ENCODE peak calls at places on chromosomes 12 and 14, in seven cellular contexts. G, S, H, F, V, J and E are unnamed samples.

GRCh38 chr12:92142251-92142896 is 3.3 kb downstream of the BTG1 start:
- DNase-seq in G (no peak), S (no peak), H (no peak), F (no peak), V (no peak), J (no peak), E (no peak)

GRCh38 chr12:95942532-95943230 is at the start of gene CCDC38:
- DNase-seq in G (peak), S (peak), H (peak), F (peak), V (peak), J (peak), E (peak)

GRCh38 chr12:26769611-26770010 is 63.4 kb downstream of the ITPR2 start:
- DNase-seq in G (no peak), S (no peak), H (no peak), F (no peak), V (no peak), J (no peak), E (peak)

GRCh38 chr12:48795550-48796455 is 6.9 kb upstream of the ADCY6 start:
- DNase-seq in G (no peak), S (peak), H (peak), F (peak), V (peak), J (peak), E (peak)

GRCh38 chr12:59808317-59808910 is 212.6 kb downstream of the SLC16A7 start:
- DNase-seq in G (no peak), S (no peak), H (peak), F (peak), V (peak), J (peak), E (peak)

GRCh38 chr12:18595406-18595805 is 142.4 kb downstream of the PLCZ1 start:
- DNase-seq in G (no peak), S (no peak), H (peak), F (peak), V (peak), J (no peak), E (no peak)

GRCh38 chr14:56892959-56893358 is 82.7 kb upstream of the OTX2 start:
- DNase-seq in G (no peak), S (no peak), H (no peak), F (no peak), V (no peak), J (no peak), E (no peak)

GRCh38 chr12:119695034-119695433 is 27.1 kb downstream of the PRKAB1 start:
- DNase-seq in G (no peak), S (no peak), H (peak), F (no peak), V (peak), J (peak), E (peak)

GRCh38 chr12:74910831-74911230 is 298.8 kb downstream of the KCNC2 start:
- DNase-seq in G (no peak), S (no peak), H (no peak), F (no peak), V (no peak), J (no peak), E (no peak)

GRCh38 chr12:5921027-5921909 is 23.8 kb downstream of the ANO2 start:
- DNase-seq in G (no peak), S (no peak), H (no peak), F (no peak), V (no peak), J (no peak), E (no peak)

GRCh38 chr12:116126610-116127009 is 150.9 kb downstream of the MED13L start:
- DNase-seq in G (no peak), S (no peak), H (no peak), F (no peak), V (no peak), J (no peak), E (no peak)

GRCh38 chr12:76450690-76451089 is 102.5 kb upstream of the BBS10 start:
- DNase-seq in G (no peak), S (no peak), H (peak), F (peak), V (no peak), J (no peak), E (no peak)